ENCODE peak calls at places on chromosome 20, in seven cellular contexts. Z is NT2/D1; I is HEK293T; V is ascending aorta; S is OCI-M1; M is activated CD4-positive, CD25-positive, alpha-beta regulatory T cell; T is endodermal cell. P is an unnamed sample.

GRCh38 chr20:2507875-2508630 is 662 bp downstream of the ZNF343 start:
- DNase-seq in Z (no peak), I (peak), V (no peak), S (peak), M (no peak), T (no peak), P (no peak)

GRCh38 chr20:31908016-31908415 is 37.6 kb downstream of the TTLL9 start:
- DNase-seq in Z (no peak), I (no peak), V (no peak), S (peak), M (no peak), T (peak), P (no peak)

GRCh38 chr20:7980332-7981046 is 39.1 kb downstream of the TMX4 start:
- DNase-seq in Z (peak), I (peak), V (no peak), S (peak), M (no peak), T (peak), P (no peak)

GRCh38 chr20:24027229-24027628 is 38.6 kb upstream of the GGTLC1 start:
- DNase-seq in Z (no peak), I (no peak), V (peak), S (peak), M (peak), T (no peak), P (no peak)

GRCh38 chr20:7503501-7503900 is 436.8 kb downstream of the HAO1 start:
- DNase-seq in Z (no peak), I (no peak), V (no peak), S (peak), M (no peak), T (no peak), P (no peak)

GRCh38 chr20:56487216-56487615 is 18.8 kb downstream of the RTF2 start:
- DNase-seq in Z (no peak), I (no peak), V (no peak), S (no peak), M (no peak), T (no peak), P (no peak)

GRCh38 chr20:6680854-6681253 is 86.6 kb upstream of the BMP2 start:
- DNase-seq in Z (no peak), I (no peak), V (no peak), S (no peak), M (no peak), T (no peak), P (no peak)

GRCh38 chr20:8404912-8405635 is 273.0 kb downstream of the PLCB1 start:
- DNase-seq in Z (no peak), I (no peak), V (no peak), S (no peak), M (no peak), T (no peak), P (no peak)

GRCh38 chr20:57435498-57436222 is 44.5 kb downstream of the RBM38 start:
- DNase-seq in Z (no peak), I (no peak), V (peak), S (no peak), M (no peak), T (peak), P (no peak)

GRCh38 chr20:50689864-50690263 is 1.5 kb downstream of the RIPOR3 start:
- DNase-seq in Z (no peak), I (no peak), V (no peak), S (peak), M (no peak), T (no peak), P (no peak)

GRCh38 chr20:13839421-13840092 is 54.7 kb downstream of the NDUFAF5 start:
- DNase-seq in Z (no peak), I (no peak), V (no peak), S (no peak), M (no peak), T (no peak), P (no peak)

GRCh38 chr20:50328996-50329898 is 138.6 kb downstream of the CEBPB start:
- DNase-seq in Z (no peak), I (no peak), V (no peak), S (no peak), M (no peak), T (no peak), P (no peak)

GRCh38 chr20:31605902-31606677 is 1.0 kb downstream of the ID1 start:
- DNase-seq in Z (no peak), I (no peak), V (no peak), S (peak), M (no peak), T (peak), P (no peak)

GRCh38 chr20:31543966-31544598 is 29.8 kb downstream of the HM13 start:
- DNase-seq in Z (no peak), I (no peak), V (no peak), S (no peak), M (no peak), T (no peak), P (no peak)

GRCh38 chr20:64079273-64080012 is at the start of gene RGS19:
- DNase-seq in Z (peak), I (peak), V (no peak), S (peak), M (peak), T (peak), P (peak)

GRCh38 chr20:9230406-9230805 is 161.5 kb downstream of the PLCB4 start:
- DNase-seq in Z (no peak), I (no peak), V (no peak), S (no peak), M (no peak), T (no peak), P (no peak)

GRCh38 chr20:13492001-13492480 is 146.7 kb downstream of the TASP1 start:
- DNase-seq in Z (peak), I (peak), V (no peak), S (no peak), M (no peak), T (peak), P (no peak)

GRCh38 chr20:11331096-11331495 is 586.6 kb upstream of the BTBD3 start:
- DNase-seq in Z (no peak), I (no peak), V (no peak), S (no peak), M (no peak), T (no peak), P (no peak)

GRCh38 chr20:34045294-34045693 is 51.6 kb downstream of the RALY start:
- DNase-seq in Z (no peak), I (no peak), V (no peak), S (peak), M (no peak), T (no peak), P (no peak)

GRCh38 chr20:24662756-24663399 is 193.4 kb downstream of the SYNDIG1 start:
- DNase-seq in Z (no peak), I (no peak), V (no peak), S (no peak), M (no peak), T (no peak), P (no peak)

GRCh38 chr20:21361266-21361665 is 36.1 kb downstream of the NKX2-4 start:
- DNase-seq in Z (no peak), I (no peak), V (no peak), S (no peak), M (no peak), T (no peak), P (no peak)

GRCh38 chr20:58891686-58892125 is 39.2 kb downstream of the GNAS start:
- DNase-seq in Z (no peak), I (peak), V (no peak), S (peak), M (no peak), T (peak), P (no peak)

GRCh38 chr20:5008743-5009142 is 7.4 kb upstream of the SLC23A2 start:
- DNase-seq in Z (no peak), I (no peak), V (no peak), S (no peak), M (no peak), T (no peak), P (no peak)

GRCh38 chr20:19252670-19253120 is 40.3 kb downstream of the SLC24A3 start:
- DNase-seq in Z (no peak), I (no peak), V (no peak), S (peak), M (no peak), T (no peak), P (no peak)

GRCh38 chr20:6886065-6886729 is 118.7 kb downstream of the BMP2 start:
- DNase-seq in Z (peak), I (no peak), V (no peak), S (no peak), M (no peak), T (peak), P (no peak)

GRCh38 chr20:58614984-58615760 is 35.9 kb upstream of the STX16 start:
- DNase-seq in Z (no peak), I (no peak), V (no peak), S (no peak), M (no peak), T (no peak), P (no peak)

GRCh38 chr20:44742304-44743079 is 3.2 kb upstream of the KCNK15 start:
- DNase-seq in Z (no peak), I (no peak), V (peak), S (no peak), M (no peak), T (no peak), P (no peak)

GRCh38 chr20:831251-831650 is 2.3 kb upstream of the FAM110A start:
- DNase-seq in Z (no peak), I (no peak), V (no peak), S (no peak), M (no peak), T (no peak), P (no peak)

GRCh38 chr20:39778847-39779641 is 816.9 kb downstream of the DHX35 start:
- DNase-seq in Z (no peak), I (no peak), V (no peak), S (no peak), M (no peak), T (peak), P (no peak)

GRCh38 chr20:57908226-57908625 is 198.4 kb upstream of the PMEPA1 start:
- DNase-seq in Z (no peak), I (no peak), V (no peak), S (no peak), M (no peak), T (no peak), P (no peak)

GRCh38 chr20:41497186-41497895 is 120.8 kb downstream of the CHD6 start:
- DNase-seq in Z (no peak), I (no peak), V (no peak), S (no peak), M (no peak), T (no peak), P (no peak)

GRCh38 chr20:63740501-63741353 is 1.2 kb downstream of the SLC2A4RG start:
- DNase-seq in Z (no peak), I (peak), V (peak), S (peak), M (no peak), T (peak), P (peak)

GRCh38 chr20:52446421-52447231 is 255.0 kb upstream of the ZFP64 start:
- DNase-seq in Z (no peak), I (no peak), V (no peak), S (peak), M (no peak), T (no peak), P (no peak)

GRCh38 chr20:19275630-19276071 is 63.2 kb downstream of the SLC24A3 start:
- DNase-seq in Z (no peak), I (no peak), V (no peak), S (peak), M (no peak), T (no peak), P (no peak)

GRCh38 chr20:61976650-61977332 is 88.9 kb downstream of the TAF4 start:
- DNase-seq in Z (no peak), I (no peak), V (no peak), S (no peak), M (no peak), T (no peak), P (no peak)

GRCh38 chr20:2386516-2387179 is 5.9 kb downstream of the TGM6 start:
- DNase-seq in Z (no peak), I (no peak), V (no peak), S (peak), M (no peak), T (peak), P (no peak)

P was measured in type B pancreatic cell.